ENCODE peak calls at places on chromosomes 6 and 20, in four cellular contexts. T is neural progenitor cell, Y is cardiac fibroblast, C is upper lobe of left lung. Z is an unnamed sample.

GRCh38 chr6:3405182-3405518 is 51.7 kb downstream of the SLC22A23 start:
- DNase-seq in T (no peak), Y (no peak), C (no peak), Z (no peak)

GRCh38 chr6:3329491-3330051 is 70.8 kb downstream of the PSMG4 start:
- DNase-seq in T (no peak), Y (no peak), C (no peak), Z (no peak)

GRCh38 chr6:149961728-149962425 is 1.9 kb upstream of the ULBP1 start:
- DNase-seq in T (peak; percentile 62), Y (peak; percentile 29), C (no peak), Z (no peak)

GRCh38 chr20:24236204-24236603 is 233.2 kb upstream of the SYNDIG1 start:
- DNase-seq in T (no peak), Y (no peak), C (no peak), Z (no peak)

GRCh38 chr20:1414982-1415381 is 22.1 kb upstream of the FKBP1A start:
- DNase-seq in T (no peak), Y (no peak), C (no peak), Z (no peak)

GRCh38 chr6:87482382-87482781 is 9.6 kb downstream of the SLC35A1 start:
- DNase-seq in T (no peak), Y (no peak), C (peak; percentile 33), Z (no peak)

GRCh38 chr6:97917369-97917768 is 634.4 kb upstream of the MMS22L start:
- DNase-seq in T (peak; percentile 74), Y (no peak), C (no peak), Z (no peak)

GRCh38 chr20:20096421-20096820 is 44.1 kb downstream of the CFAP61 start:
- DNase-seq in T (no peak), Y (no peak), C (no peak), Z (no peak)

GRCh38 chr6:13733178-13733851 is 21.7 kb upstream of the RANBP9 start:
- DNase-seq in T (no peak), Y (peak; percentile 94), C (peak; percentile 38), Z (no peak)

GRCh38 chr20:5797165-5797564 is 47.0 kb downstream of the SHLD1 start:
- DNase-seq in T (no peak), Y (no peak), C (no peak), Z (no peak)

GRCh38 chr6:142331601-142332000 is 29.8 kb downstream of the ADGRG6 start:
- DNase-seq in T (no peak), Y (no peak), C (no peak), Z (no peak)

GRCh38 chr20:39524371-39524911 is 562.3 kb downstream of the DHX35 start:
- DNase-seq in T (no peak), Y (no peak), C (no peak), Z (no peak)

GRCh38 chr20:41412324-41412723 is 45.7 kb upstream of the EMILIN3 start:
- DNase-seq in T (no peak), Y (no peak), C (no peak), Z (no peak)

GRCh38 chr6:15017803-15018202 is 228.1 kb upstream of the JARID2 start:
- DNase-seq in T (no peak), Y (no peak), C (no peak), Z (no peak)

GRCh38 chr6:31836036-31836675 is 8.6 kb downstream of the HSPA1B start:
- DNase-seq in T (no peak), Y (peak; percentile 23), C (no peak), Z (no peak)

GRCh38 chr6:163655217-163656121 is 241.0 kb downstream of the QKI start:
- DNase-seq in T (no peak), Y (no peak), C (no peak), Z (no peak)
- TF ChIP-seq CTCF in T (no peak), Y (no peak), C (no peak), Z (no peak)

GRCh38 chr20:8535403-8536003 is 403.4 kb downstream of the PLCB1 start:
- DNase-seq in T (peak; percentile 32), Y (peak; percentile 26), C (no peak), Z (no peak)
- TF ChIP-seq CTCF in T (peak; percentile 73), Y (peak; percentile 68), C (no peak), Z (peak; percentile 28)

DNA sequence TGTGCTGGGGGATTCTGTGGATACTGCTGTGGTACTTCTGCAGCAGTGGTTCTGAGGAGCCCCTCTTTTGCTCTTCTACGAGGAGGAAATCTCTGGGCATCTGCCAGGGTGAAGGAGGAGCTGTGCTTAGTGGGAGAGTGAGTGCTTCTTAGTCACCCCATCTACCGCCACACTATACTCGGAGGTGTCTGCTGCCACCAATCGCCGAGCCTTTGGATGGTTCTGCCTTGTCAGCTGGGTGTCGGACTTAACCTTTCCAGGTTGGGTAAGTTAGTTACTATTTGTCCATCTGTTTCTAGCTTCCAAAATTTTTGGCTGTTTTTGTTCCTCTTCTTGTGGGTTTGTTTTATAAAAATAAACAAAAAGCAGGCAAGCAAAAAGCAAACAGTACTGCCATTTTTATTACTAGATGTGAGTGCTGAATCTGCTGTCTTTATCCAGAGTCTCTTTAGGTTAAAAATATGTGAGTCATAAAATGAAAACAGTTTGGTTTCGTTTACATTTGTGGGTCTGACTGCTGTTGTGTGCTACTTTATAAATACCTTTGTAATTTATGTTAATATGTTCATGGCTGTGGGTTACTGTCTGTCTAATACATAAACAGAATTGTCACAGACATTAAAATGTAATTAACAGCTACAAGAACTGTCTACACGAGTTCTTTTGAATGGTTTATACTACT is 89.1 kb downstream of the ARID1B start:
- DNase-seq in T (no peak), Y (no peak), C (peak; percentile 40), Z (no peak)
- TF ChIP-seq CTCF in T (no peak), Y (no peak), C (no peak), Z (no peak)

GRCh38 chr6:8739454-8739853 is 304.1 kb upstream of the SLC35B3 start:
- DNase-seq in T (no peak), Y (no peak), C (no peak), Z (no peak)

GRCh38 chr6:8738951-8739350 is 303.6 kb upstream of the SLC35B3 start:
- DNase-seq in T (no peak), Y (no peak), C (no peak), Z (no peak)

DNA sequence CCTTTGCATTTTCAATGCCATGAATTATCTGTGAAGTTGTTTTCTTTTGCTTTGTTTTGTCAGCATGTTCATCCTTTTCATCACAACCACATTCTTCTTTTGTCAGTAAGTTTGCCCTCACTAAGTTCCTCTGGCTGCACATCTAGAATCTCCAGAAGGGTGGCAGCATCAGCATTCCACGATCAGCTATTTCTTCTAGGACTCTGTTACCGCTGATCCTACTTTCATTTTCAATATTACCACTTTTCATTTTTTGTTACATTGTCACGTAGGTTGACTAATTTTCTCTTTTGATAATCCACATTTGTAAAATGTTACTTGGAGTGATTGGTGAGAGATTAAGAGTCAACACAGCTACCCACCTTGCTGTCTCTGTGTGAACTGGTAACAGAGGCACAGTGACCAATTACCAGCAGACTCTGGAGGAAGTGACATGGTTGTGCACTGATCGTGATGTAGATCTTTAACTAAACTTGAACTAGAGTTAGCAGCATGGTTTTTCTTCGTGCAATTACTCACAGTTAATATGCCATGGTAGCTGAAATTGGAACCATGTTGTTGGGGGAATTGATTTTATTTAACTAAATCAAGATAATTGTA is 307.9 kb upstream of the SLC35B3 start:
- DNase-seq in T (no peak), Y (no peak), C (no peak), Z (no peak)
- TF ChIP-seq CTCF in T (no peak), Y (no peak), C (no peak), Z (no peak)

GRCh38 chr6:30491963-30492616 is 2.8 kb downstream of the HLA-E start:
- DNase-seq in T (no peak), Y (no peak), C (no peak), Z (no peak)

GRCh38 chr6:30485236-30485635 is 4.1 kb upstream of the HLA-E start:
- DNase-seq in T (peak; percentile 14), Y (no peak), C (no peak), Z (no peak)

GRCh38 chr6:30490031-30490876 is 945 bp downstream of the HLA-E start:
- DNase-seq in T (peak; percentile 85), Y (peak; percentile 74), C (peak; percentile 85), Z (peak; percentile 71)

GRCh38 chr6:30493643-30494250 is 4.4 kb downstream of the HLA-E start:
- DNase-seq in T (peak; percentile 60), Y (no peak), C (no peak), Z (no peak)

DNA sequence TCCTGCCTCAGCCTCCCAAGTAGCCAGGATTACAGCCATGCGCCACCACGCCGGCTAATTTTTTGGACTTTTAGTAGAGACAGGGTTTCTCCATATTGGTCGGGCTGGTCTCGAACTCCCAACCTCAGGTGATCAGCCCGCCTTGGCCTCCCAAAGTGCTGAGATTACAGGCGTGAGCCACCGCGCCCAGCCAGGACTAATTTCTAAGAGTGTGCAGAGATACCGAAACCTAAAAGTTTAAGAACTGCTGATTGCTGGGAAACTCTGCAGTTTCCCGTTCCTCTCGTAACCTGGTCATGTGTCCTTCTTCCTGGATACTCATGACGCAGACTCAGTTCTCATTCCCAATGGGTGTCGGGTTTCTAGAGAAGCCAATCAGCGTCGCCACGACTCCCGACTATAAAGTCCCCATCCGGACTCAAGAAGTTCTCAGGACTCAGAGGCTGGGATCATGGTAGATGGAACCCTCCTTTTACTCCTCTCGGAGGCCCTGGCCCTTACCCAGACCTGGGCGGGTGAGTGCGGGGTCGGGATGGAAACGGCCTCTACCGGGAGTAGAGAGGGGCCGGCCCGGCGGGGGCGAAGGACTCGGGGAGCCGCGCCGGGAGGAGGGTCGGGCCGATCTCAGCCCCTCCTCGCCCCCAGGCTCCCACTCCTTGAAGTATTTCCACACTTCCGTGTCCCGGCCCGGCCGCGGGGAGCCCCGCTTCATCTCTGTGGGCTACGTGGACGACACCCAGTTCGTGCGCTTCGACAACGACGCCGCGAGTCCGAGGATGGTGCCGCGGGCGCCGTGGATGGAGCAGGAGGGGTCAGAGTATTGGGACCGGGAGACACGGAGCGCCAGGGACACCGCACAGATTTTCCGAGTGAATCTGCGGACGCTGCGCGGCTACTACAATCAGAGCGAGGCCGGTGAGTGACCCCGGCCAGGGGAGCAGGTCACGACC is at the start of gene HLA-E:
- DNase-seq in T (peak; percentile 98), Y (peak; percentile 100), C (peak; percentile 96), Z (peak; percentile 79)
- TF ChIP-seq CTCF in T (no peak), Y (no peak), C (no peak), Z (no peak)

GRCh38 chr20:43444107-43444506 is 13.6 kb upstream of the SRSF6 start:
- DNase-seq in T (peak; percentile 20), Y (no peak), C (no peak), Z (no peak)

GRCh38 chr20:43446361-43446879 is 11.3 kb upstream of the SRSF6 start:
- DNase-seq in T (no peak), Y (no peak), C (no peak), Z (no peak)

GRCh38 chr20:43451400-43451799 is 6.3 kb upstream of the SRSF6 start:
- DNase-seq in T (no peak), Y (no peak), C (no peak), Z (no peak)

GRCh38 chr20:43452404-43453126 is 5.1 kb upstream of the SRSF6 start:
- DNase-seq in T (no peak), Y (no peak), C (no peak), Z (no peak)

DNA sequence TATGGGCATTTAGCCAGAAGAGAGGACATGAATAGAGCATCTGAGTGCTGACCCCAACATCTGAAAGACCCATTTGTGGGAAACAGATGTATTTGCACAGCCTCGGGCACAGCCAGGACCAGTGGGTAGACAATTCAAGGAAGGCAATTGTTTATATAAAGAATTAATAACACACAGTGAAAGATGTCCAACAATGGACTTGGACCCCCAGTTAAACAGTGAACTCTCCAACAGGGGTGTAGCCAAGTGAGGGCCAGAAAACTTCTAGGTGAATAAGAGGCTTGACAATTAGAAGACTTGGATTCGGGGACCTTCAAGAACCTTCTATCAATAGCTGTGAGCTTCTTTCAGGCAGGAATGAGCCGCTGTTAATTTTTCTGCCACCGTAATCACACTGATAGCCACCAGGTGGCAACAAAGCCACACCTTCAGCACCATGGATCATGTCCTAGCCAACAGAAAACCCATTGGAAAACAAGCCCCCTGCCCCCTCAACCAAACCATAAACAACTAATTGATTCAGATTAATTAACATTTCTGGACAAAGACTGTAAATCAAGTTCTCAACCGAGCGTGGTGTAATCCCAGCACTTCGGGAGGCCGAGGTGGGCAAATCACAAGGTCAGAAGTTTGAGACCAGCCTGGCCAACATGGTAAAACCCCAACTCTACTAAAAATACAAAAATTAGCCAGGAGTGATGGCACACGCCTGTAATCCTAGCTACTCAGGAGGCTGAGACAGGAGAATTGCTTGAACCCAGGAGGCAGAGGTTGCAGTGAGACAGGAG is 8.8 kb upstream of the SRSF6 start:
- DNase-seq in T (peak; percentile 67), Y (peak; percentile 49), C (peak; percentile 26), Z (peak; percentile 27)
- TF ChIP-seq CTCF in T (peak; percentile 82), Y (peak; percentile 75), C (peak; percentile 62), Z (peak; percentile 68)